ENCODE peak calls at places on chromosomes 5 and 9, in seven cellular contexts. G, W, F, K, A, N and X are unnamed samples.

GRCh38 chr5:83475540-83476469 is 4.3 kb downstream of the VCAN start:
- DNase-seq in G (no peak), F (peak; percentile 72), W (peak; percentile 94), N (no peak), A (no peak), K (no peak), X (peak; percentile 12)

GRCh38 chr9:2126331-2126789 is 111.2 kb downstream of the SMARCA2 start:
- DNase-seq in N (no peak), W (peak; percentile 77), F (peak; percentile 23), A (no peak), G (no peak), K (no peak), X (no peak)

GRCh38 chr9:125894566-125894965 is 147.4 kb downstream of the PBX3 start:
- DNase-seq in K (no peak), A (no peak), G (no peak), W (no peak), N (no peak), F (no peak), X (no peak)

GRCh38 chr9:69835412-69836080 is 14.9 kb downstream of the CFAP95 start:
- DNase-seq in G (no peak), N (no peak), A (no peak), K (no peak), W (no peak), F (no peak), X (no peak)

GRCh38 chr5:876398-877365 is 15.9 kb downstream of the BRD9 start:
- DNase-seq in N (no peak), F (no peak), A (no peak), W (no peak), K (no peak), G (no peak), X (no peak)

GRCh38 chr9:137136926-137137607 is 1.9 kb upstream of the GRIN1 start:
- DNase-seq in N (no peak), K (no peak), F (no peak), G (no peak), W (no peak), A (no peak), X (no peak)

GRCh38 chr9:6739218-6739617 is 18.6 kb upstream of the KDM4C start:
- DNase-seq in K (peak; percentile 36), N (no peak), F (no peak), W (peak; percentile 33), G (peak; percentile 28), A (no peak), X (no peak)

GRCh38 chr5:75668988-75669760 is 48.1 kb downstream of the POC5 start:
- DNase-seq in F (no peak), W (peak; percentile 40), A (peak; percentile 64), N (no peak), K (peak; percentile 40), G (peak; percentile 95), X (peak; percentile 70)

GRCh38 chr5:44875661-44876250 is 67.0 kb downstream of the MRPS30 start:
- DNase-seq in G (peak; percentile 89), W (no peak), K (peak; percentile 64), F (no peak), N (no peak), A (peak; percentile 76), X (peak; percentile 56)

GRCh38 chr5:78279194-78279593 is 15.3 kb downstream of the AP3B1 start:
- DNase-seq in F (no peak), K (no peak), W (no peak), N (no peak), A (no peak), G (no peak), X (no peak)

GRCh38 chr5:17378346-17378984 is 119.6 kb upstream of the TAF11L2 start:
- DNase-seq in F (no peak), W (peak; percentile 66), K (no peak), G (no peak), A (no peak), N (no peak), X (no peak)

GRCh38 chr5:140556438-140556837 is 835 bp downstream of the SRA1 start:
- DNase-seq in A (no peak), F (no peak), N (no peak), K (no peak), W (peak; percentile 50), G (peak; percentile 53), X (no peak)

GRCh38 chr9:126117631-126118030 is 209.0 kb upstream of the MVB12B start:
- DNase-seq in A (no peak), K (no peak), N (peak; percentile 14), G (no peak), W (no peak), F (no peak), X (no peak)

GRCh38 chr9:115254217-115254616 is 136.3 kb upstream of the TNC start:
- DNase-seq in G (no peak), K (no peak), W (no peak), F (no peak), A (no peak), N (no peak), X (no peak)

GRCh38 chr5:171750316-171750788 is 35.3 kb upstream of the SMIM23 start:
- DNase-seq in N (peak; percentile 74), G (peak; percentile 83), K (peak; percentile 16), A (no peak), F (no peak), W (peak; percentile 8), X (peak; percentile 35)

GRCh38 chr5:153753645-153754432 is 263.4 kb downstream of the GRIA1 start:
- DNase-seq in F (no peak), W (no peak), K (no peak), G (no peak), A (no peak), N (no peak), X (no peak)

GRCh38 chr5:124979174-124979573 is 232.7 kb upstream of the ZNF608 start:
- DNase-seq in N (peak; percentile 54), A (no peak), F (no peak), K (no peak), G (no peak), W (no peak), X (peak; percentile 12)

GRCh38 chr9:127279717-127280285 is 15.2 kb downstream of the GARNL3 start:
- DNase-seq in N (no peak), W (no peak), A (no peak), K (no peak), F (no peak), G (no peak), X (no peak)

GRCh38 chr5:65482727-65483473 is 1.2 kb upstream of the ADAMTS6 start:
- DNase-seq in K (no peak), W (peak; percentile 76), F (peak; percentile 16), N (peak; percentile 40), G (peak; percentile 85), A (no peak), X (no peak)

GRCh38 chr5:59485629-59486439 is 407.7 kb downstream of the PDE4D start:
- DNase-seq in K (no peak), F (no peak), W (peak; percentile 8), A (no peak), N (no peak), G (peak; percentile 59), X (no peak)

GRCh38 chr9:70205366-70206020 is 53.3 kb upstream of the SMC5 start:
- DNase-seq in N (no peak), W (no peak), G (no peak), A (no peak), F (no peak), K (no peak), X (no peak)

GRCh38 chr5:7884491-7885273 is 15.7 kb downstream of the MTRR start:
- DNase-seq in N (no peak), F (no peak), W (no peak), G (no peak), A (no peak), K (no peak), X (no peak)

GRCh38 chr9:107989544-107989943 is 500.0 kb upstream of the KLF4 start:
- DNase-seq in G (no peak), F (peak; percentile 59), K (no peak), N (no peak), W (peak; percentile 78), A (no peak), X (no peak)

GRCh38 chr5:146111409-146111808 is 6.0 kb upstream of the PLAC8L1 start:
- DNase-seq in F (no peak), A (no peak), G (peak; percentile 70), N (no peak), K (no peak), W (no peak), X (no peak)

GRCh38 chr5:140575309-140575708 is 10.7 kb downstream of the SLC35A4 start:
- DNase-seq in F (no peak), A (no peak), G (peak; percentile 41), W (peak; percentile 80), N (peak; percentile 49), K (no peak), X (peak; percentile 66)

GRCh38 chr5:55160493-55161209 is 680 bp downstream of the GPX8 start:
- DNase-seq in W (peak; percentile 96), A (no peak), N (peak; percentile 50), F (peak; percentile 88), K (peak; percentile 69), G (peak; percentile 94), X (peak; percentile 56)

GRCh38 chr5:55154893-55155292 is 5.1 kb upstream of the GPX8 start:
- DNase-seq in A (no peak), N (no peak), G (peak; percentile 93), K (no peak), W (peak; percentile 73), F (no peak), X (no peak)

GRCh38 chr5:55159763-55160492 is at the start of gene GPX8:
- DNase-seq in F (peak; percentile 69), K (peak; percentile 76), W (peak; percentile 92), N (peak; percentile 58), A (no peak), G (peak; percentile 89), X (peak; percentile 41)
- TF ChIP-seq CTCF in F (peak; percentile 56), K (peak; percentile 97), W (peak; percentile 59), N (peak; percentile 89), A (peak; percentile 43), G (peak; percentile 42), X (peak; percentile 36)

GRCh38 chr5:33936004-33936380 is 194 bp upstream of the RXFP3 start:
- DNase-seq in G (peak; percentile 46), F (peak; percentile 20), A (peak; percentile 72), W (peak; percentile 74), K (peak; percentile 12), N (peak; percentile 82), X (peak; percentile 4)
- TF ChIP-seq CTCF in G (peak; percentile 17), F (no peak), A (no peak), W (peak; percentile 16), K (no peak), N (no peak), X (no peak)

GRCh38 chr9:16180091-16180490 is 627.2 kb downstream of the CCDC171 start:
- DNase-seq in W (peak; percentile 38), G (no peak), F (no peak), K (no peak), N (no peak), A (no peak), X (no peak)
- TF ChIP-seq CTCF in W (no peak), G (no peak), F (no peak), K (no peak), N (no peak), A (no peak), X (no peak)

GRCh38 chr9:87678650-87679355 is 47.1 kb upstream of the CTSL start:
- DNase-seq in A (no peak), N (peak; percentile 59), G (peak; percentile 57), K (peak; percentile 75), W (peak; percentile 87), F (peak; percentile 37), X (peak; percentile 50)
- TF ChIP-seq CTCF in A (peak; percentile 67), N (peak; percentile 85), G (peak; percentile 69), K (peak; percentile 82), W (peak; percentile 88), F (peak; percentile 88), X (peak; percentile 58)

GRCh38 chr5:174344335-174344734 is 298.8 kb downstream of the NSG2 start:
- DNase-seq in F (no peak), G (no peak), W (no peak), A (no peak), N (peak; percentile 53), K (no peak), X (peak; percentile 15)
- TF ChIP-seq CTCF in F (no peak), G (no peak), W (no peak), A (no peak), N (peak; percentile 40), K (no peak), X (no peak)

GRCh38 chr5:179170606-179171005 is 110.4 kb downstream of the ZNF354C start:
- DNase-seq in A (no peak), N (no peak), W (no peak), G (no peak), K (no peak), F (no peak), X (no peak)
- TF ChIP-seq CTCF in A (no peak), N (no peak), W (no peak), G (no peak), K (no peak), F (no peak), X (no peak)